ENCODE peak calls at places on chromosomes 2 and 18, in four cellular contexts. T, W, X and N are unnamed samples.

GRCh38 chr2:221571391-221572179 is 519 bp downstream of the EPHA4 start:
- DNase-seq in T (no peak), X (no peak), W (no peak), N (no peak)

GRCh38 chr2:62197609-62198236 is 1.8 kb downstream of the B3GNT2 start:
- DNase-seq in W (peak; percentile 50), X (no peak), T (no peak), N (no peak)

GRCh38 chr18:55097406-55098170 is 138.3 kb upstream of the CCDC68 start:
- DNase-seq in X (no peak), W (peak; percentile 12), T (no peak), N (no peak)

GRCh38 chr2:152098798-152099654 is at the start of gene CACNB4:
- DNase-seq in T (no peak), X (no peak), W (no peak), N (no peak)

GRCh38 chr2:130371723-130372054 is 15.8 kb downstream of the PTPN18 start:
- DNase-seq in X (no peak), T (no peak), W (peak; percentile 62), N (no peak)

GRCh38 chr2:96205238-96205637 is 3.4 kb downstream of the STARD7 start:
- DNase-seq in T (no peak), W (no peak), X (no peak), N (no peak)

GRCh38 chr2:18643532-18644462 is 54.4 kb upstream of the NT5C1B start:
- DNase-seq in T (no peak), X (no peak), W (no peak), N (no peak)

GRCh38 chr2:112709703-112710102 is 11.1 kb upstream of the NT5DC4 start:
- DNase-seq in X (no peak), T (no peak), W (no peak), N (no peak)

GRCh38 chr18:53906681-53907080 is 317.8 kb downstream of the MBD2 start:
- DNase-seq in X (no peak), T (no peak), W (no peak), N (no peak)

GRCh38 chr2:201852878-201853415 is 46.6 kb downstream of the CDK15 start:
- DNase-seq in X (no peak), T (peak; percentile 13), W (no peak), N (no peak)

GRCh38 chr2:392921-393270 is 105.0 kb upstream of the ALKAL2 start:
- DNase-seq in W (no peak), T (no peak), X (no peak), N (no peak)

GRCh38 chr18:3075491-3075890 is 62.5 kb upstream of the LPIN2 start:
- DNase-seq in T (no peak), X (no peak), W (no peak), N (no peak)

GRCh38 chr18:3071676-3072075 is 58.7 kb upstream of the LPIN2 start:
- DNase-seq in W (no peak), X (no peak), T (no peak), N (no peak)

GRCh38 chr18:3069671-3070433 is 56.9 kb upstream of the LPIN2 start:
- DNase-seq in W (no peak), X (no peak), T (no peak), N (no peak)

GRCh38 chr18:3074094-3074493 is 61.1 kb upstream of the LPIN2 start:
- DNase-seq in X (no peak), W (no peak), T (peak; percentile 46), N (no peak)
- TF ChIP-seq YY1 in X (no peak), W (no peak), T (no peak), N (no peak)

GRCh38 chr18:2986150-2986865 is 26.6 kb downstream of the LPIN2 start:
- DNase-seq in X (no peak), T (peak; percentile 80), W (no peak), N (no peak)

GRCh38 chr18:2988041-2988794 is 24.7 kb downstream of the LPIN2 start:
- DNase-seq in X (no peak), W (no peak), T (no peak), N (no peak)

GRCh38 chr18:2983296-2983695 is 29.6 kb downstream of the LPIN2 start:
- DNase-seq in T (no peak), X (no peak), W (no peak), N (no peak)

GRCh38 chr18:2984703-2985261 is 28.2 kb downstream of the LPIN2 start:
- DNase-seq in T (peak; percentile 96), X (no peak), W (no peak), N (no peak)

GRCh38 chr18:2985628-2986027 is 27.3 kb downstream of the LPIN2 start:
- DNase-seq in T (peak; percentile 50), X (no peak), W (peak; percentile 56), N (peak; percentile 18)
- TF ChIP-seq SRF in T (no peak), X (no peak), W (no peak), N (no peak)

GRCh38 chr2:160942505-160943125 is 217.6 kb upstream of the TANK start:
- DNase-seq in T (no peak), W (no peak), X (no peak), N (no peak)

GRCh38 chr2:160940699-160941098 is 219.5 kb upstream of the TANK start:
- DNase-seq in T (no peak), W (no peak), X (peak; percentile 4), N (no peak)

GRCh38 chr2:160941290-160941846 is 218.9 kb upstream of the TANK start:
- DNase-seq in T (no peak), W (no peak), X (no peak), N (no peak)

GRCh38 chr2:160943429-160943828 is 216.8 kb upstream of the TANK start:
- DNase-seq in T (no peak), W (no peak), X (no peak), N (no peak)

GRCh38 chr2:160940271-160940670 is 220.0 kb upstream of the TANK start:
- DNase-seq in T (no peak), W (no peak), X (no peak), N (no peak)
- TF ChIP-seq YY1 in T (no peak), W (no peak), X (no peak), N (no peak)

DNA sequence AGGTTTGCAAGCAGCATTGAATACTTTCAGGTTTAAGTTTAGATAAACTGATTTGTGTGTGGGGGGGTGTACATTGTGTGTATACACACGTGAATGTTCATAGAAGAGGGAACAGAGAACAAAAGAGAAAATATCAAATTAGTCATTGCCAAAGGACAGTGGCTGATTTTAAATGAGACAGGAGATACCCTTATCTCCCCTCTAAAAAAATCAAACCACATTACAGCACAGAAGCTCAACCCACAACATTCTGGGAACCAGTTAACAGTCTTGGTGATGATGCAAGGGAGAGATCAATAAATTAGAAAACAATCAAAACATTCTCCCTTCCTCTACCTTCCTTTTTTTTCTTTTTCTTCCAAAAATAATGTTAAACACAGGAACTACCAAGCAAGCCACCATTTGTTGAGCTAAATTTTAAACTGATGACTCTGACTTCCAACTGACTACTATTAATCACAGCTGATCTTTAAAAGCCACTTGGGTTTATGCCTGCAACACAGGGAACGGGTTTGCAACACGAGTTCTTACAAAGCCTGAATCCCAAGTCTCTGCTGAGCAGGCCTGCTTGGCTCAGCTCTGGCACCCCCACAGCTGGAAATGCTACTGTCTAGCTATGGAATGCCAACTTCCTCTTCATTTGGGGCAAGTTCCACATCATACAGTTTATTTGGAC is 119.2 kb upstream of the ACVR1C start:
- DNase-seq in X (peak; percentile 28), T (no peak), W (no peak), N (no peak)
- TF ChIP-seq SRF in X (no peak), T (no peak), W (no peak), N (no peak)

DNA sequence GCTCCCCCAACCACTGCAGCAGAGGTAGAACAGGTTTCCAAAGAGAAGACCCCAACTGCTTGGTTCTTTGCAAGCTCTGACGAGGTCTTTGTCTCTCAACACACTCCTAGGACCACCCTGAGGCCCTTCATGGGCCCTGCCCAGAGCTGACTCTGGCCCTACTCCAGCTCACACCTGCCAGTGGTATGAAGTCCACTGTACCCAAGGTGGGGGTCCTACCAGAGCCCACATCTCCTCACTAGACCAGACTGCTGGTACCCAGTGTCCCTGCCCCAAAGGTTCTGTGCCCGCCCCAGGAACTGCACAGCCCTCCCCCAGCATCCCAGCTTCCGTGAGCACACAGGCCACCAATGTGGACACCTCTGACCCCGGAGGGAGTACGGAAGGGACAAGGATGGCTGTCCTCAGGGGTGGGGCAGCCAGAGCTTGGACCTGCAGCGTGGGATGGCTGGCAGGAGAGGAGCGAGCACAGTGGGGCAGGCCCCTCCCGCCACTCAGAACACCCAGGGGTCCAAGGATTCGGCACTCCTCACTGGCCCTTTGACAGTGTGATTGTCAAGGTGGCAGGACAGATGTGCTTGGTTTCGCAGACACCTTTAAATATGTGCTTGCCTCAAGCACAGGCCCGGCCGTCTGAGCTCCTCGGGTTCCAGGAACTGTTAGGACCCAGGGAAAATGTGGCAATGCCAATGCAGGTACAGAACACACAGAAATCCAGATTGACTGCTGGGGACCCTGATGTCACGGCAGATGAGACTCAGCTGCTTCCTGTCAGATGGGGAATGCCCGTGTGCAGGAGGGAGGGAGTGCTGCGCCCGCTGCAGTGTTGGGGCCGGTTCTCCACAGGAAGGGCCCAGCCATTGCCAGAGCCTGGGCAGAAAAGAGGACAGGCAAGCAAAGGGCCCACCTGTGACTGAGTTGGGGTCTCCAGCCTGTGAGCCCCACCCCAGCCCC is 51.2 kb downstream of the MTERF4 start:
- DNase-seq in X (no peak), T (no peak), W (no peak), N (no peak)
- TF ChIP-seq YY1 in X (no peak), T (no peak), W (no peak), N (no peak)

GRCh38 chr2:73917696-73918207 is 8.9 kb upstream of the DGUOK start:
- DNase-seq in W (no peak), T (no peak), X (no peak), N (no peak)
- TF ChIP-seq SRF in W (no peak), T (no peak), X (no peak), N (no peak)

GRCh38 chr18:52340466-52341378 is 725 bp downstream of the DCC start:
- DNase-seq in W (no peak), X (no peak), T (no peak), N (no peak)

GRCh38 chr18:52343731-52344340 is 3.8 kb downstream of the DCC start:
- DNase-seq in W (no peak), X (no peak), T (no peak), N (no peak)

GRCh38 chr18:52345428-52345827 is 5.4 kb downstream of the DCC start:
- DNase-seq in W (no peak), T (no peak), X (no peak), N (no peak)

GRCh38 chr18:52341617-52342381 is 1.8 kb downstream of the DCC start:
- DNase-seq in T (no peak), X (no peak), W (no peak), N (no peak)

GRCh38 chr18:52343138-52343537 is 3.1 kb downstream of the DCC start:
- DNase-seq in X (no peak), T (no peak), W (no peak), N (no peak)
- TF ChIP-seq YY1 in X (no peak), T (no peak), W (no peak), N (no peak)

DNA sequence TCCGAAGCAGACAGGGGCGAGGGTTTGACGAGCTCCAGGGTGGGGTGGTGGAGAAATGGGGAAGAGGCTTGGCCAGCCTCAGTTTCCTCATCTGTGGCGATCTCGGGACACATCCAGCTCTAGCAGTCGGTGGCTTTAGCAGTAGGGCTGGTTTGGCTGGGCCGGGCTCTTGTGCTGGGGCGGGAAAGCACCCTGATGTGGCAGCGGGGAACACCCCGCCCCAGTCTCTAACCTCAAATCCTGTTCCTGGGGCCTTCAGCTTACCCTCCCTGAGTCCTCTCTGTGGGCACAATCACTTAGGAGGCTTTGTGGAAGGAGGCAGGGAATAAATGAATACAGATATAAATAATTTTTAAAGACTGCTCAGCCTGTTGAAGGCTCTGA is 26.5 kb upstream of the MCFD2 start:
- DNase-seq in X (no peak), T (no peak), W (peak; percentile 38), N (no peak)
- TF ChIP-seq SRF in X (no peak), T (no peak), W (no peak), N (no peak)